ENCODE peak calls at places on chromosome 19, in four cellular contexts. One of them, this sample, is unnamed.

GRCh38 chr19:4811328-4812131 is 20.0 kb downstream of the TICAM1 start:
- DNase-seq in HepG2: peak; percentile 63
- DNase-seq in K562: peak; percentile 75
- DNase-seq in GM12878: no peak
- DNase-seq in this sample: peak; percentile 74

GRCh38 chr19:48551437-48552302 is at the start of gene SULT2B1:
- DNase-seq in HepG2: no peak
- DNase-seq in K562: no peak
- DNase-seq in GM12878: no peak
- DNase-seq in this sample: no peak

GRCh38 chr19:39151209-39151608 is 25.6 kb downstream of the PAK4 start:
- DNase-seq in HepG2: no peak
- DNase-seq in K562: no peak
- DNase-seq in GM12878: no peak
- DNase-seq in this sample: no peak

GRCh38 chr19:5356428-5356827 is 15.8 kb upstream of the PTPRS start:
- DNase-seq in HepG2: no peak
- DNase-seq in K562: no peak
- DNase-seq in GM12878: no peak
- DNase-seq in this sample: no peak

GRCh38 chr19:57870225-57870624 is 18.6 kb downstream of the ZNF814 start:
- DNase-seq in HepG2: no peak
- DNase-seq in K562: no peak
- DNase-seq in GM12878: no peak
- DNase-seq in this sample: no peak

GRCh38 chr19:10863107-10863700 is 8.1 kb upstream of the CARM1 start:
- DNase-seq in HepG2: peak; percentile 56
- DNase-seq in K562: peak; percentile 63
- DNase-seq in GM12878: no peak
- DNase-seq in this sample: no peak

GRCh38 chr19:36151144-36152051 is 849 bp downstream of the COX7A1 start:
- DNase-seq in HepG2: no peak
- DNase-seq in K562: no peak
- DNase-seq in GM12878: no peak
- DNase-seq in this sample: no peak

GRCh38 chr19:18322318-18322758 is 538 bp downstream of the LSM4 start:
- DNase-seq in HepG2: peak; percentile 74
- DNase-seq in K562: peak; percentile 82
- DNase-seq in GM12878: no peak
- DNase-seq in this sample: no peak

GRCh38 chr19:39968789-39969188 is 2.2 kb upstream of the PSMC4 start:
- DNase-seq in HepG2: no peak
- DNase-seq in K562: no peak
- DNase-seq in GM12878: no peak
- DNase-seq in this sample: no peak

GRCh38 chr19:28847468-28847867 is 365.5 kb downstream of the UQCRFS1 start:
- DNase-seq in HepG2: no peak
- DNase-seq in K562: no peak
- DNase-seq in GM12878: no peak
- DNase-seq in this sample: no peak

GRCh38 chr19:17721821-17722220 is 2.5 kb downstream of the MAP1S start:
- DNase-seq in HepG2: no peak
- DNase-seq in K562: no peak
- DNase-seq in GM12878: no peak
- DNase-seq in this sample: no peak

GRCh38 chr19:31071157-31071855 is 277.9 kb downstream of the TSHZ3 start:
- DNase-seq in HepG2: no peak
- DNase-seq in K562: no peak
- DNase-seq in GM12878: no peak
- DNase-seq in this sample: no peak

GRCh38 chr19:39410620-39411005 is 1.9 kb upstream of the PLEKHG2 start:
- DNase-seq in HepG2: no peak
- DNase-seq in K562: no peak
- DNase-seq in GM12878: no peak
- DNase-seq in this sample: no peak

GRCh38 chr19:54154603-54155345 is 4.7 kb downstream of the LENG1 start:
- DNase-seq in HepG2: no peak
- DNase-seq in K562: no peak
- DNase-seq in GM12878: no peak
- DNase-seq in this sample: no peak

GRCh38 chr19:41233748-41234240 is 14.8 kb downstream of the AXL start:
- DNase-seq in HepG2: no peak
- DNase-seq in K562: no peak
- DNase-seq in GM12878: no peak
- DNase-seq in this sample: no peak

GRCh38 chr19:42926781-42927180 is 9.1 kb upstream of the PSG6 start:
- DNase-seq in HepG2: no peak
- DNase-seq in K562: no peak
- DNase-seq in GM12878: no peak
- DNase-seq in this sample: no peak

GRCh38 chr19:42514449-42514848 is 13.8 kb downstream of the CEACAM1 start:
- DNase-seq in HepG2: no peak
- DNase-seq in K562: no peak
- DNase-seq in GM12878: no peak
- DNase-seq in this sample: no peak

GRCh38 chr19:4523306-4524110 is 5.2 kb upstream of the PLIN4 start:
- DNase-seq in HepG2: peak; percentile 51
- DNase-seq in K562: peak; percentile 80
- DNase-seq in GM12878: no peak
- DNase-seq in this sample: peak; percentile 67

GRCh38 chr19:10643166-10643967 is 10.8 kb upstream of the ILF3 start:
- DNase-seq in HepG2: no peak
- DNase-seq in K562: no peak
- DNase-seq in GM12878: no peak
- DNase-seq in this sample: no peak

GRCh38 chr19:33826521-33826920 is 29.9 kb downstream of the KCTD15 start:
- DNase-seq in HepG2: no peak
- DNase-seq in K562: no peak
- DNase-seq in GM12878: no peak
- DNase-seq in this sample: no peak

GRCh38 chr19:57689750-57690149 is 8.0 kb downstream of the ZNF551 start:
- DNase-seq in HepG2: no peak
- DNase-seq in K562: no peak
- DNase-seq in GM12878: no peak
- DNase-seq in this sample: no peak

GRCh38 chr19:38266070-38266469 is 1.7 kb downstream of the SPINT2 start:
- DNase-seq in HepG2: no peak
- DNase-seq in K562: no peak
- DNase-seq in GM12878: no peak
- DNase-seq in this sample: no peak

GRCh38 chr19:42280761-42281174 is 11.7 kb downstream of the CIC start:
- DNase-seq in HepG2: no peak
- DNase-seq in K562: peak; percentile 51
- DNase-seq in GM12878: no peak
- DNase-seq in this sample: no peak

GRCh38 chr19:16342002-16342715 is 17.5 kb downstream of the KLF2 start:
- DNase-seq in HepG2: no peak
- DNase-seq in K562: no peak
- DNase-seq in GM12878: peak; percentile 76
- DNase-seq in this sample: no peak

GRCh38 chr19:45474191-45474940 is 6.6 kb downstream of the FOSB start:
- DNase-seq in HepG2: no peak
- DNase-seq in K562: no peak
- DNase-seq in GM12878: no peak
- DNase-seq in this sample: no peak

GRCh38 chr19:45472557-45473365 is 5.0 kb downstream of the FOSB start:
- DNase-seq in HepG2: no peak
- DNase-seq in K562: no peak
- DNase-seq in GM12878: no peak
- DNase-seq in this sample: no peak

GRCh38 chr19:45474941-45475516 is 7.2 kb downstream of the FOSB start:
- DNase-seq in HepG2: no peak
- DNase-seq in K562: no peak
- DNase-seq in GM12878: no peak
- DNase-seq in this sample: no peak

GRCh38 chr19:45471866-45472556 is 4.2 kb downstream of the FOSB start:
- DNase-seq in HepG2: no peak
- DNase-seq in K562: no peak
- DNase-seq in GM12878: no peak
- DNase-seq in this sample: no peak

DNA sequence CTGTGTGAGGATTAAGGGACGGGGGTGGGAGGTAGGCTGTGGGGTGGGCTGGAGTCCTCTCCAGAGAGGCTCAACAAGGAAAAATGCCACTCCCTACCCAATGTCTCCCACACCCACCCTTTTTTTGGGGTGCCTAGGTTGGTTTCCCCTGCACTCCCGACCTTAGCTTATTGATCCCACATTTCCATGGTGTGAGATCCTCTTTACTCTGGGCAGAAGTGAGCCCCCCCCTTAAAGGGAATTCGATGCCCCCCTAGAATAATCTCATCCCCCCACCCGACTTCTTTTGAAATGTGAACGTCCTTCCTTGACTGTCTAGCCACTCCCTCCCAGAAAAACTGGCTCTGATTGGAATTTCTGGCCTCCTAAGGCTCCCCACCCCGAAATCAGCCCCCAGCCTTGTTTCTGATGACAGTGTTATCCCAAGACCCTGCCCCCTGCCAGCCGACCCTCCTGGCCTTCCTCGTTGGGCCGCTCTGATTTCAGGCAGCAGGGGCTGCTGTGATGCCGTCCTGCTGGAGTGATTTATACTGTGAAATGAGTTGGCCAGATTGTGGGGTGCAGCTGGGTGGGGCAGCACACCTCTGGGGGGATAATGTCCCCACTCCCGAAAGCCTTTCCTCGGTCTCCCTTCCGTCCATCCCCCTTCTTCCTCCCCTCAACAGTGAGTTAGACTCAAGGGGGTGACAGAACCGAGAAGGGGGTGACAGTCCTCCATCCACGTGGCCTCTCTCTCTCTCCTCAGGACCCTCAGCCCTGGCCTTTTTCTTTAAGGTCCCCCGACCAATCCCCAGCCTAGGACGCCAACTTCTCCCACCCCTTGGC is 5.8 kb downstream of the FOSB start:
- DNase-seq in HepG2: no peak
- DNase-seq in K562: no peak
- DNase-seq in GM12878: no peak
- DNase-seq in this sample: no peak
- TF ChIP-seq TARDBP in HepG2: no peak
- TF ChIP-seq TARDBP in K562: no peak
- TF ChIP-seq TARDBP in GM12878: no peak
- TF ChIP-seq TARDBP in this sample: no peak

GRCh38 chr19:56538761-56539263 is at the start of gene ZFP28:
- DNase-seq in HepG2: no peak
- DNase-seq in K562: no peak
- DNase-seq in GM12878: no peak
- DNase-seq in this sample: peak; percentile 80
- TF ChIP-seq TARDBP in HepG2: no peak
- TF ChIP-seq TARDBP in K562: no peak
- TF ChIP-seq TARDBP in GM12878: no peak
- TF ChIP-seq TARDBP in this sample: no peak

GRCh38 chr19:1487576-1488281 is 2.4 kb downstream of the PCSK4 start:
- DNase-seq in HepG2: no peak
- DNase-seq in K562: no peak
- DNase-seq in GM12878: no peak
- DNase-seq in this sample: no peak

GRCh38 chr19:1483979-1484428 is 5.0 kb upstream of the C19orf25 start:
- DNase-seq in HepG2: no peak
- DNase-seq in K562: no peak
- DNase-seq in GM12878: no peak
- DNase-seq in this sample: no peak

GRCh38 chr19:1488282-1488601 is 1.9 kb downstream of the PCSK4 start:
- DNase-seq in HepG2: no peak
- DNase-seq in K562: no peak
- DNase-seq in GM12878: no peak
- DNase-seq in this sample: no peak

GRCh38 chr19:1489463-1489971 is 633 bp downstream of the PCSK4 start:
- DNase-seq in HepG2: no peak
- DNase-seq in K562: no peak
- DNase-seq in GM12878: no peak
- DNase-seq in this sample: no peak

DNA sequence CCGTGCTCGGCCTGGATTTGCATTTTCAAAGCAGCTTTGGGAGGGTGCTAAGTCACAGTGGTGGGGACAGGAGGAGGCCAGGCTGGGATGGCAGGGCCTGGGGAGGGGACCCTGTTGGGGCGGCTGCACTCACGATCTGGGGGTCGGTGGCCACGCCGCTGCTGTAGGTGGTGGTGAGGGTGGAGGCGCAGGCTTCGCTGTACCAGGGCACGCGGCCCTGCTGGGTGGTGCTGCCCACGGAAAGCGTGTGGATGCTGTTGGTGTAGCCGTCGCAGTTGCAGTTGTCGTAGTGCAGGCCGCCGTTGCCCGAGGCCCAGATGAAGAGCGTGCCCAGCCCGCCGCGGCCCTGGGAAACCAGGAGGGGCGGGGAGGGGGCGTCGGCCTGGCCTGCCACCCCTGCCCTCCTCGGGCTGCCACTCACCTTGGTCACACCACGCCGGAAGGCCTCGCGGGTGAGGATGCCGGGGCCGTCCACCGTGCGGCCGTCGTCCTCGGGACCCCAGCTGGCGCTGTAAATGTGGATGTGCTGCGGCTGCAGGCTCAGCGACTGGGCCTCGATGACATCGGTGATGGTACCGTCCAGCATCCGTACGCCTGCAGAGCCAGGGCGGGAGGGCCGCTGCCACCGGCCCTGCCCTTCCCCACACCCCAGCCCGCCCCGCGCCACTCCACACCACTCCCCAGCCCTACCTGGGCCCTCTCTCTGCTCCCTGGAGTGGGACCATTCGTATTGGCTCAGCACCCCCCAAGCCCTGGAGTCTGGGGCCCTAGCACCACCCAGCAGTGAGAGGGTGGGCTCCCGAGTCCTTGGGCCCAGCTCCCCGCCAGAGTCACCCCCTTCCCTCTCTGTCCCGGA is 3.2 kb downstream of the PCSK4 start:
- DNase-seq in HepG2: no peak
- DNase-seq in K562: no peak
- DNase-seq in GM12878: no peak
- DNase-seq in this sample: no peak
- TF ChIP-seq TARDBP in HepG2: no peak
- TF ChIP-seq TARDBP in K562: no peak
- TF ChIP-seq TARDBP in GM12878: no peak
- TF ChIP-seq TARDBP in this sample: no peak

GRCh38 chr19:50331187-50332013 is 2.2 kb upstream of the KCNC3 start:
- DNase-seq in HepG2: no peak
- DNase-seq in K562: no peak
- DNase-seq in GM12878: no peak
- DNase-seq in this sample: no peak
- TF ChIP-seq TARDBP in HepG2: no peak
- TF ChIP-seq TARDBP in K562: no peak
- TF ChIP-seq TARDBP in GM12878: no peak
- TF ChIP-seq TARDBP in this sample: no peak